ENCODE peak calls at places on chromosomes 5 and 9, in nine cellular contexts. I is stomach; S is CD8-positive, alpha-beta T cell; R is BJ; Z is left ventricle myocardium inferior; C is endodermal cell; G is lower lobe of right lung; Q is sigmoid colon; L is Caco-2. U is an unnamed sample. For H3K36me3 and H3K27me3, the result is how much of the 10 kb centered on the place peaks cover.

GRCh38 chr5:3381206-3381825 is 214.3 kb upstream of the IRX1 start:
- DNase-seq in I (no peak), S (no peak), R (no peak), Z (no peak), C (no peak), G (no peak), Q (no peak), L (no peak), U (no peak)

GRCh38 chr9:32581512-32582143 is 8.7 kb upstream of the NDUFB6 start:
- DNase-seq in I (no peak), S (no peak), R (no peak), Z (no peak), C (peak), G (no peak), Q (no peak), L (peak), U (peak)

GRCh38 chr5:98742395-98743073 is 30.9 kb upstream of the RGMB start:
- DNase-seq in I (no peak), S (no peak), R (no peak), Z (no peak), C (peak), G (no peak), Q (no peak), L (no peak), U (no peak)

GRCh38 chr5:154967419-154968024 is 26.6 kb downstream of the MRPL22 start:
- DNase-seq in I (no peak), S (no peak), R (no peak), Z (no peak), C (no peak), G (no peak), Q (no peak), L (peak), U (peak)

GRCh38 chr5:137838976-137839375 is 28.7 kb upstream of the MYOT start:
- DNase-seq in I (no peak), S (no peak), R (no peak), Z (no peak), C (no peak), G (no peak), Q (no peak), L (no peak), U (no peak)

GRCh38 chr5:142179776-142180387 is 71.3 kb downstream of the NDFIP1 start:
- DNase-seq in I (no peak), S (no peak), R (no peak), Z (no peak), C (no peak), G (no peak), Q (peak), L (no peak), U (no peak)

GRCh38 chr5:143037071-143037470 is 266.9 kb downstream of the ARHGAP26 start:
- DNase-seq in I (no peak), S (no peak), R (no peak), Z (no peak), C (peak), G (no peak), Q (no peak), L (no peak), U (peak)

GRCh38 chr5:52491071-52491828 is 296.5 kb upstream of the ITGA1 start:
- DNase-seq in I (no peak), S (no peak), R (no peak), Z (no peak), C (no peak), G (no peak), Q (no peak), L (no peak), U (no peak)

GRCh38 chr5:95631265-95631957 is 11.5 kb downstream of the GPR150 start:
- DNase-seq in I (no peak), S (no peak), R (peak), Z (no peak), C (no peak), G (no peak), Q (no peak), L (no peak), U (no peak)

GRCh38 chr9:112831281-112831851 is 59.3 kb downstream of the SLC46A2 start:
- DNase-seq in I (peak), S (no peak), R (no peak), Z (peak), C (no peak), G (peak), Q (no peak), L (no peak), U (no peak)

GRCh38 chr5:128857061-128857677 is 108.1 kb upstream of the SLC27A6 start:
- DNase-seq in I (no peak), S (no peak), R (no peak), Z (no peak), C (no peak), G (no peak), Q (no peak), L (no peak), U (no peak)

GRCh38 chr5:39794511-39794910 is 369.7 kb upstream of the DAB2 start:
- DNase-seq in I (no peak), S (no peak), R (no peak), Z (no peak), C (no peak), G (no peak), Q (no peak), L (no peak), U (no peak)
- H3K4me3 ChIP-seq in I (no peak), S (no peak), R (no peak), Z (no peak), C (no peak), G (no peak), Q (no peak), L (no peak), U (no peak)

GRCh38 chr5:169705322-169705721 is 68.2 kb downstream of the DOCK2 start:
- DNase-seq in I (no peak), S (no peak), R (no peak), Z (no peak), C (no peak), G (no peak), Q (no peak), L (no peak), U (no peak)

GRCh38 chr5:169707714-169708113 is 70.6 kb downstream of the DOCK2 start:
- DNase-seq in I (no peak), S (no peak), R (no peak), Z (no peak), C (no peak), G (no peak), Q (no peak), L (no peak), U (no peak)

GRCh38 chr5:169706758-169707450 is 69.8 kb downstream of the DOCK2 start:
- DNase-seq in I (no peak), S (no peak), R (peak), Z (no peak), C (no peak), G (no peak), Q (no peak), L (no peak), U (no peak)

GRCh38 chr5:169703803-169704202 is 66.7 kb downstream of the DOCK2 start:
- DNase-seq in I (no peak), S (no peak), R (no peak), Z (no peak), C (no peak), G (no peak), Q (no peak), L (no peak), U (no peak)

DNA sequence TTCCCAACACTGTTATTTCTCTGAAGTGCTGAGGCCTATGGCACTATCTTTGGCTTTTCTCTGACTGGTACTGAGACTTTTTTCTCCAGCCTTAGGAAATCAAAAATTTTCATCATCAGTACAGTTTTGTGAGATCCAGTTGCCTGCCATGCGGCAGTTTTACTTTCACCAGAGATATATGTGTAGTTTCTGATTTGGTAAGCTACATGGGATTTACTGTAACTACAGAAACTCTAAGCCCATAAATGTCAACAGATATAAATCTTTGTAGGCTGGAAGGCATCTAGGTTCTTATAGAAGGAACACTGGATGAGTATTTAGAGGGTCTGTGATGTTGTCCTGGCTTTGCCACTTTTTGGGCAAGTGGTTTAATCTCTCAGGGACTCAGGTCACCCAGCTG is 69.0 kb downstream of the DOCK2 start:
- DNase-seq in I (no peak), S (no peak), R (no peak), Z (no peak), C (no peak), G (no peak), Q (no peak), L (no peak), U (no peak)
- H3K36me3 ChIP-seq in I (under half), S (half or more), R (under half), Z (under half), C (under half), G (under half), Q (under half), L (under half), U (under half)

GRCh38 chr9:128396970-128397613 is 23.6 kb upstream of the CERCAM start:
- DNase-seq in I (no peak), S (no peak), R (no peak), Z (peak), C (peak), G (no peak), Q (no peak), L (no peak), U (peak)

GRCh38 chr9:128394404-128395168 is 23.4 kb downstream of the URM1 start:
- DNase-seq in I (no peak), S (no peak), R (peak), Z (no peak), C (peak), G (no peak), Q (no peak), L (no peak), U (peak)

GRCh38 chr9:128393971-128394370 is 22.8 kb downstream of the URM1 start:
- DNase-seq in I (no peak), S (no peak), R (no peak), Z (no peak), C (peak), G (no peak), Q (no peak), L (no peak), U (peak)

GRCh38 chr9:128399851-128400250 is 20.8 kb upstream of the CERCAM start:
- DNase-seq in I (no peak), S (no peak), R (no peak), Z (no peak), C (no peak), G (no peak), Q (no peak), L (no peak), U (no peak)

GRCh38 chr9:128397831-128398230 is 22.8 kb upstream of the CERCAM start:
- DNase-seq in I (no peak), S (no peak), R (no peak), Z (no peak), C (no peak), G (no peak), Q (no peak), L (no peak), U (no peak)
- H3K27me3 ChIP-seq in I (under half), S (under half), R (under half), Z (half or more), C (half or more), G (under half), Q (under half), L (under half), U (half or more)

GRCh38 chr9:85743290-85744128 is 1.8 kb upstream of the AGTPBP1 start:
- DNase-seq in I (peak), S (no peak), R (no peak), Z (no peak), C (peak), G (peak), Q (peak), L (no peak), U (no peak)
- H3K4me3 ChIP-seq in I (no peak), S (no peak), R (no peak), Z (no peak), C (no peak), G (peak), Q (no peak), L (peak), U (no peak)

DNA sequence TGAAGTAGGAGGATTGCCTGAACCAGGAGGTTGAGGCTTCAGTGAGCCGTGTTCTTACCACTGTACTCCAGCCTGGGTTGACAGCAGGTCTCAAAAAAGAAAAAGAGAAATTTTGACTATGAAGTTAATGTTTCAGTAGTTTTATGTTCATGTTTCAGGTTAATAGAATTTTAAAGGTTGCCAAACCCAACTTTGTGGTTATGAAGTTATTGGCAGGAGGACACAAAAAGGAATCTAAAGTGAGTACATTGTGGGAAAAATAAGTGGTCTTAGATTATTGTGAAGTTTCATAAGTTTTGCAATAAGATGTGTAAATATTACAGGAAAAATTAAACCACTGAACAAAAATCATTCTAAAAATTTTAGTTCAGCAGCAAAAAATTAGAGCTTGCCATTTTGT is 78.6 kb downstream of the GOLM1 start:
- DNase-seq in I (no peak), S (no peak), R (no peak), Z (no peak), C (no peak), G (no peak), Q (no peak), L (no peak), U (no peak)
- H3K36me3 ChIP-seq in I (half or more), S (under half), R (under half), Z (half or more), C (half or more), G (half or more), Q (under half), L (under half), U (under half)

DNA sequence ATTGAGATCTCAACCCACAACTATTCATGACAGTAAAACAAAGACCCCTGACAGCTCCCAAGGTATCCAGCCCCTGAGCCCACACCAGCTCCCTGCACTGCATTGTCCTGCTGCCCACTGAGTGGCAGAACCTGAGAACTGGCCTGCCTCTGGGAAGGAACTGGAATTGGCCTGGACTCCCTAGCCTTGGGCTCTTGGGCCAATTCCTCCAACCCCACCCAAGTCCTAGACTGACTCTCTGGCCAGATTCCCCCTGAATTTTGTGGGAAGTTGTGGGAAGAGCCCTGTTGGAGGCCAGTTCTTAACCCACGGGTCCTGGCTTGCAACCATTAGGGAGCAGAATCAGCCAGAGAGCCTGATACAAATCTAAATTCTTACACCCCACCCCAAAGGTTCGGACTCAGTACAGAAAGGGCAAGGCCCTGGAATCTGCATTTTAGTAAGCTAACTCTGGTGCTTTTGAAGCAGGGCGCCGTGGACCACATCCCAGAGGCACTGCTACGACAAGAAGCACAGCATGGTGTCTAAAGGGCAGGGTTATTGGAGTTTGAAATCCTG is 125.3 kb upstream of the SLC25A48 start:
- DNase-seq in I (no peak), S (no peak), R (no peak), Z (no peak), C (peak), G (no peak), Q (no peak), L (no peak), U (no peak)
- H3K27me3 ChIP-seq in I (under half), S (under half), R (under half), Z (under half), C (under half), G (under half), Q (under half), L (under half), U (under half)

DNA sequence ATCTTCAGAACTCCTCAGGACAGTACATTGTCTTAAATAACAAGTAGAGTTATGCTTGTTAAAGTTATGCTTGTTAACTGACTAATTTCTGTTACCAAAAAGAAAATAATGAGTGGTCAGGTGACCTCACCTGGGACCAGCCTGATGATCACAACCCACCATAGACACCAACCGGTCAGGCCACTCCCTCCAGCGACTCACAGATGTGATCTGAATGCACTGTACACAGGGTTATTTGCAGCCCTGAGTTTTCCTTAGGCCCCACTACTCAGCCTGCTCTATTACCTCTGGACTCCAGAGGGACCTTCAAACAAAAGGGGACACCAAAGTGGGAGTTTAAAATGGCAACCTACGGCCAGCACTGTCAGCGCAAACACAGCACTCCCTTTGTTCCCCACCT is 55.3 kb downstream of the ARSB start:
- DNase-seq in I (no peak), S (no peak), R (no peak), Z (no peak), C (no peak), G (no peak), Q (no peak), L (no peak), U (no peak)
- H3K4me3 ChIP-seq in I (no peak), S (no peak), R (no peak), Z (no peak), C (no peak), G (no peak), Q (no peak), L (no peak), U (no peak)

GRCh38 chr9:134422701-134423100 is 96.4 kb downstream of the RXRA start:
- DNase-seq in I (peak), S (no peak), R (no peak), Z (no peak), C (no peak), G (peak), Q (no peak), L (no peak), U (no peak)
- H3K36me3 ChIP-seq in I (half or more), S (under half), R (under half), Z (under half), C (under half), G (half or more), Q (under half), L (under half), U (under half)

DNA sequence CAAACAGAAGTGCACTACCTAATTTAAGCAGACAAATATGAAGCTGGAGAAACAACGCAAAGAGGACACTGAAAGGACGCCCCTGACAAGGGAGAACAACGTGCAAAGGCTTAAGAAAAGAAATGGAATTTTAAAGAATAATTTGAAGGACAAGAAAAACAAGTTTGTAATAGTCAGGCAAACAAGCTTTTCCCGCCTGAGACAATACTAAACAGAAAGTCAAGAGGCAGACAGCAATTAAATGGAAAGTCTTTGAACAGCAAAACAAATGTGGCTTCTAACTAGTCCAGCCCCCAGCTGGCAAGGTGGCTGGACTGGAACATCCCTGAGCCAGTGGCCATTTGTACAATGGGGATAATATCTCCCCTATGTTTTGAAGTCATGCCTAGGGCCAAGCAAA is 63.3 kb downstream of the SIL1 start:
- DNase-seq in I (no peak), S (no peak), R (no peak), Z (no peak), C (no peak), G (no peak), Q (no peak), L (no peak), U (no peak)
- H3K27me3 ChIP-seq in I (under half), S (under half), R (under half), Z (under half), C (under half), G (under half), Q (under half), L (under half), U (under half)

U was measured in H7.